ENCODE peak calls at places on chromosomes 16 and 17, in eight cellular contexts. S, K, E, Z, X, B, Q and F are unnamed samples.

GRCh38 chr16:3173892-3174617 is 13.9 kb upstream of the OR1F1 start:
- DNase-seq in S (no peak), K (peak), E (no peak), Z (peak), X (no peak), B (no peak), Q (no peak), F (peak)

GRCh38 chr17:81228420-81228819 is 5.7 kb upstream of the CEP131 start:
- DNase-seq in S (no peak), K (no peak), E (no peak), Z (no peak), X (no peak), B (no peak), Q (no peak), F (peak)

GRCh38 chr16:47925811-47926460 is 229.9 kb downstream of the ABCC12 start:
- DNase-seq in S (peak), K (no peak), E (no peak), Z (no peak), X (no peak), B (no peak), Q (no peak), F (no peak)

GRCh38 chr16:70777973-70778406 is 23.0 kb downstream of the VAC14 start:
- DNase-seq in S (peak), K (no peak), E (no peak), Z (no peak), X (no peak), B (no peak), Q (no peak), F (no peak)

GRCh38 chr17:9917801-9918200 is 12.7 kb upstream of the RCVRN start:
- DNase-seq in S (no peak), K (no peak), E (no peak), Z (no peak), X (no peak), B (no peak), Q (no peak), F (no peak)

GRCh38 chr16:11494433-11494832 is 92.3 kb downstream of the LITAF start:
- DNase-seq in S (no peak), K (no peak), E (no peak), Z (no peak), X (no peak), B (no peak), Q (no peak), F (no peak)

GRCh38 chr16:11462861-11463260 is 117.6 kb downstream of the RMI2 start:
- DNase-seq in S (no peak), K (no peak), E (no peak), Z (no peak), X (no peak), B (no peak), Q (no peak), F (no peak)

GRCh38 chr16:25798065-25798464 is 106.3 kb downstream of the HS3ST4 start:
- DNase-seq in S (no peak), K (no peak), E (no peak), Z (no peak), X (no peak), B (no peak), Q (no peak), F (no peak)

GRCh38 chr16:85490971-85491771 is 122.0 kb upstream of the GSE1 start:
- DNase-seq in S (no peak), K (peak), E (no peak), Z (peak), X (no peak), B (peak), Q (no peak), F (peak)

GRCh38 chr16:24921229-24921628 is 75.5 kb downstream of the SLC5A11 start:
- DNase-seq in S (no peak), K (no peak), E (no peak), Z (no peak), X (no peak), B (no peak), Q (no peak), F (no peak)

GRCh38 chr17:40901981-40902862 is 17.2 kb upstream of the KRT20 start:
- DNase-seq in S (peak), K (no peak), E (no peak), Z (peak), X (no peak), B (peak), Q (no peak), F (no peak)

GRCh38 chr17:35991075-35991474 is 4.5 kb upstream of the CCL14 start:
- DNase-seq in S (no peak), K (no peak), E (no peak), Z (no peak), X (no peak), B (no peak), Q (no peak), F (no peak)

GRCh38 chr16:15672514-15673167 is 22.6 kb downstream of the NDE1 start:
- DNase-seq in S (peak), K (no peak), E (peak), Z (peak), X (peak), B (peak), Q (no peak), F (no peak)

GRCh38 chr17:62852195-62852594 is 44.1 kb upstream of the MARCHF10 start:
- DNase-seq in S (no peak), K (no peak), E (no peak), Z (no peak), X (no peak), B (no peak), Q (no peak), F (no peak)

GRCh38 chr17:73827627-73828241 is 183.5 kb upstream of the SDK2 start:
- DNase-seq in S (no peak), K (no peak), E (no peak), Z (no peak), X (peak), B (peak), Q (no peak), F (peak)

GRCh38 chr17:46942441-46943217 is 19.7 kb downstream of the GOSR2 start:
- DNase-seq in S (peak), K (peak), E (no peak), Z (peak), X (peak), B (peak), Q (peak), F (peak)

GRCh38 chr17:18859256-18859655 is 1.3 kb downstream of the PRPSAP2 start:
- DNase-seq in S (peak), K (peak), E (no peak), Z (no peak), X (no peak), B (no peak), Q (no peak), F (no peak)

GRCh38 chr17:31877911-31878702 is 19.1 kb upstream of the COPRS start:
- DNase-seq in S (peak), K (no peak), E (no peak), Z (no peak), X (no peak), B (no peak), Q (no peak), F (no peak)

GRCh38 chr16:84124529-84125073 is 7.9 kb upstream of the MBTPS1 start:
- DNase-seq in S (no peak), K (no peak), E (no peak), Z (no peak), X (no peak), B (no peak), Q (no peak), F (no peak)

GRCh38 chr17:54941285-54941684 is 27.2 kb downstream of the COX11 start:
- DNase-seq in S (no peak), K (no peak), E (no peak), Z (no peak), X (no peak), B (no peak), Q (no peak), F (no peak)

GRCh38 chr17:67600408-67600807 is 117.3 kb upstream of the NOL11 start:
- DNase-seq in S (no peak), K (no peak), E (no peak), Z (no peak), X (no peak), B (no peak), Q (no peak), F (no peak)

GRCh38 chr17:67601897-67602296 is 115.8 kb upstream of the NOL11 start:
- DNase-seq in S (no peak), K (no peak), E (no peak), Z (no peak), X (no peak), B (no peak), Q (no peak), F (no peak)

GRCh38 chr17:67602439-67602838 is 115.3 kb upstream of the NOL11 start:
- DNase-seq in S (no peak), K (no peak), E (no peak), Z (no peak), X (no peak), B (no peak), Q (no peak), F (no peak)

GRCh38 chr17:67605259-67605912 is 112.3 kb upstream of the NOL11 start:
- DNase-seq in S (no peak), K (no peak), E (no peak), Z (no peak), X (no peak), B (no peak), Q (no peak), F (peak)

DNA sequence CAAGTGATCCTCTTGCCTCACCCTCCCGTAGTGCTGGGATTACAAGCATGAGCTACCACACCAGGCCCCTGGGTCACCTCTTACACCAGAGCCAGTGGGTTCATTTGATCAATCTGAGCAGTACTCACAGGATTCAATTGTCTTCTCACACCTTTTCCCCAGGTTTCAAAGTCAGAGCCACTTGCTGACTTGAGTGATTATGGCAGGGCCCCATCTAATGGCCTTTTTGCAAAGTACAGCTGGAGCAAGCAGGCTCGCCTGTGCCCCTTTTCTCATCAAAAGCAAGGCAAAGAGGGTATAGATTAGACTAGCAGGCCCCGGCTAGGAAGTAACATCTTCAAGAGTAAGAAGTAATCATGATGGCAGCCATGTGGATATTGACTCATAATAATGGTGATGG is 114.8 kb upstream of the NOL11 start:
- DNase-seq in S (peak), K (peak), E (no peak), Z (peak), X (no peak), B (peak), Q (peak), F (peak)
- TF ChIP-seq CTCF in S (peak), K (peak), E (no peak), Z (peak), X (no peak), B (peak), Q (peak), F (peak)

DNA sequence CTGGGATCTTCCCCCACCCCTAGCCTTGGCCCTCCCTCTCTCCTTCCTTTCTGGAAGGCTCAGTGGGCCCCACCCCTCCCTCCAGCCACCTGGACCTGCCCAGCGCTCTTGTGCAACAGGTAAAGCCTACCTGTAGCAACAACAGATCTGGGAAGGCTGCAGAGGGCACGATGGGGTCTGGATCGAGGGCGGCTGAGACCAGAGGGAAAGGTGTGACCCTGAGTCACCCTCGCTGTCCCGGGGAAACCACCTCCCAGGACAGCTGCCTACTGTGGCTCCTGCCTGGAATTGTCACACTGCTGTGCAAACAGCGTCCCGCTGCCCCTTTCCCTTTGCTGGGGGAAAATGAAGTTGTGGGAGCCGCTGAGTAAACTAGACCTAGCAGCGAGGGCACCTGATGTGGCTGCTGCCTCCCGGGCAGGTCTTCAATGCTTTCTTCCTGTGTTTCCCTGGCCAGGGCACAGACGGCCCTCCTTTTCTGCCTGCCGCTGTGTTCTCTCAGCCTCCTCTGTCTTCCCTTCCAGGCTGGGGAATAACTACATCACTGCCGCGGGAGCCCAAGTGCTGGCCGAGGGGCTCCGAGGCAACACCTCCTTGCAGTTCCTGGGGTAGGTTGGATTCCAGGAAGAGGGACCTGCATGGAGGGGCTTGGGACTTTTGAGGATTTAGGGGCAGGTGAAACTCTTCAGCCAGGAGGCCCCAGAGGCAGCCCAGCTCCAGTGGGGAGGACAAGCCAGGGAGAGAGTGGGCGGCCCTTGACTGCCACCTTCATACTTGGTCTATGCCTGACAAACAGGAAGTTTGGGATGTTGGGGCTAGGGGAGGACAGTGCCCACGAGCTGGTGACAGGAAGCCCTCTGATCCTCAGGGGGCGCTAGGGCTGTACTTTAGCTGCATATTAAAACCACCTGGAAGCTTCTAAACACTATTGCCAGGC is 22.2 kb upstream of the CYLD start:
- DNase-seq in S (no peak), K (no peak), E (peak), Z (peak), X (no peak), B (peak), Q (no peak), F (no peak)
- TF ChIP-seq CTCF in S (no peak), K (peak), E (no peak), Z (no peak), X (no peak), B (no peak), Q (no peak), F (no peak)

GRCh38 chr17:69246726-69247375 is 18.2 kb upstream of the ABCA10 start:
- DNase-seq in S (peak), K (peak), E (no peak), Z (no peak), X (no peak), B (no peak), Q (no peak), F (no peak)
- TF ChIP-seq CTCF in S (peak), K (peak), E (peak), Z (no peak), X (peak), B (peak), Q (peak), F (peak)

GRCh38 chr16:67248401-67249177 is at the start of gene SLC9A5:
- DNase-seq in S (no peak), K (peak), E (no peak), Z (peak), X (no peak), B (no peak), Q (no peak), F (peak)
- TF ChIP-seq CTCF in S (peak), K (peak), E (no peak), Z (peak), X (no peak), B (no peak), Q (peak), F (no peak)

GRCh38 chr16:27863377-27863776 is 200.1 kb downstream of the GSG1L start:
- DNase-seq in S (no peak), K (no peak), E (no peak), Z (no peak), X (no peak), B (no peak), Q (no peak), F (no peak)

GRCh38 chr16:27853651-27854050 is 209.9 kb downstream of the GSG1L start:
- DNase-seq in S (no peak), K (no peak), E (no peak), Z (no peak), X (no peak), B (no peak), Q (no peak), F (no peak)

GRCh38 chr16:27862953-27863352 is 200.6 kb downstream of the GSG1L start:
- DNase-seq in S (no peak), K (no peak), E (no peak), Z (no peak), X (no peak), B (no peak), Q (no peak), F (no peak)

GRCh38 chr16:27860091-27860490 is 203.4 kb downstream of the GSG1L start:
- DNase-seq in S (no peak), K (no peak), E (no peak), Z (no peak), X (no peak), B (no peak), Q (no peak), F (peak)

DNA sequence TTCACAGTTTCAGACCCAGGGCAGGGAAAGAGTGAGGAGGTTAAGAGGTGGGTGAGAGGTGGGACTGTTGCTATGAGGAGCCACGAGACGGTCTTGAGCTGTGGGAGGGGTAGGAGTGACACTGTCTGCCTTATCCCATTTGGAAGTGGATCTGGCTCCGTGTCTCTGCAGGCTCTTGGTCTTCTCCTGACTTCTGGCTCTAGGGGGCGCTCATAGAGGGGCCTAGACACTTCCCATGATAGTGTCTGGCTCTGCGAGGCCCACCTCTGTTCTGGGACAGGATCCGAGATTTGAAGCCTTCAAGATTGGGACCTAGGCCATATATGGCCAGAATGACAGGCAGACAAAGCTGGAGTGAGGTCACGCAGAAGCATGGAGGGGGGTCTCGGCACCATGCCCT is 204.5 kb downstream of the GSG1L start:
- DNase-seq in S (no peak), K (peak), E (no peak), Z (no peak), X (no peak), B (no peak), Q (no peak), F (no peak)
- TF ChIP-seq CTCF in S (no peak), K (peak), E (no peak), Z (no peak), X (no peak), B (no peak), Q (no peak), F (peak)

DNA sequence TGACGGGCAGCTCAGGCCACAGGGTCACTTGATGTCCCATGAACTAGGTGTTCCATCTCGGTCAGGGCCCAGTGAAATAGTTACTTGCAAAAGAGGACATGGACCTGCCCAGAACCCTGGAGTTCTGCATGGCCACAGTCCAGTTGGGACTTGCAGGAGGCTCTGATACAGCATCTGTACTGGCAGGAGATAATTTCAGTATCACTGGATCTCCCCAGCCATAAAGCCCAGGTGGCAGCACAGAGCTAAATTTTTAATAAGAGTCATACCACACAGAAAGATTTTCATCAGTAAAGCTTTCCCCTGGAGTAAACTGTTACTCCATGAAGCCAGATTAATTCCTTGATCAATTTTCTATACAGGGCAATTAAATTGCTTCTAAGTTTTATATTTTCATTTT is 18.0 kb upstream of the SLC16A5 start:
- DNase-seq in S (no peak), K (no peak), E (no peak), Z (peak), X (no peak), B (no peak), Q (no peak), F (no peak)
- TF ChIP-seq CTCF in S (peak), K (no peak), E (peak), Z (no peak), X (peak), B (peak), Q (no peak), F (no peak)

GRCh38 chr17:50507871-50508572 is at the start of gene MYCBPAP:
- DNase-seq in S (peak), K (peak), E (peak), Z (peak), X (peak), B (peak), Q (peak), F (peak)
- TF ChIP-seq CTCF in S (peak), K (no peak), E (no peak), Z (no peak), X (no peak), B (no peak), Q (peak), F (no peak)

DNA sequence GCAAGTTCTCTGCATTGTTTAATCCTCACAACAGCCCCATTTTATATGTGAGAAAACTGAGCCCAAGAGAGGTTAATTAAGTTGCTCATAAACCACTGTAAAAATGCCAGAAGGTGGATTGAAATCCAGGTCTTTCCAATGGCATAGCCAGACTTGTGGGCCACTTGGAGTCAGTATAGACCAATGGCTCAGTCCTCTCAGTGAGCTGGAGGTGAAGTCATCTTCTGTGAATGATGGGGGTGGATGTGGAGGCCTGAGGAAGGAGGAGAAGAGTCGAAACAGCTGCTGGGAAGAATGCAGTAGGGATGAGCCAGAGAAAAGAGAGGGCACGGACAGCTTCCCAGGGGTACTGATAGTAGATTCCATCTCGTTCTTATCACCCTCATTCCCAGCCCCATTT is 213.4 kb downstream of the SOX9 start:
- DNase-seq in S (peak), K (no peak), E (no peak), Z (no peak), X (no peak), B (no peak), Q (no peak), F (no peak)
- TF ChIP-seq CTCF in S (peak), K (no peak), E (no peak), Z (no peak), X (no peak), B (no peak), Q (no peak), F (no peak)